ENCODE peak calls at places on chromosomes 7 and 10, in six cellular contexts. Y is adipocyte; G is Right ventricle myocardium superior; A is HTR-8/SVneo; C is activated CD4-positive, alpha-beta T cell treated with anti-CD3 and anti-CD28 coated beads for 48 hours; K is GM04504. H is an unnamed sample.

GRCh38 chr10:34808789-34809745 is 6.0 kb downstream of the PARD3 start:
- DNase-seq in Y (peak; percentile 69), G (peak; percentile 56), A (no peak), C (no peak), K (no peak), H (peak; percentile 70)

GRCh38 chr7:39421661-39422060 is 144.5 kb upstream of the YAE1 start:
- DNase-seq in Y (no peak), G (no peak), A (no peak), C (no peak), K (no peak), H (no peak)

GRCh38 chr7:39688611-39689485 is 65.5 kb downstream of the RALA start:
- DNase-seq in Y (no peak), G (no peak), A (no peak), C (no peak), K (no peak), H (no peak)

GRCh38 chr7:157515342-157516041 is 178.7 kb downstream of the DNAJB6 start:
- DNase-seq in Y (no peak), G (no peak), A (no peak), C (no peak), K (no peak), H (no peak)

GRCh38 chr10:77230194-77230593 is 407.4 kb downstream of the KCNMA1 start:
- DNase-seq in Y (peak; percentile 70), G (no peak), A (no peak), C (no peak), K (no peak), H (no peak)

GRCh38 chr10:128578766-128579165 is 452.5 kb upstream of the MKI67 start:
- DNase-seq in Y (no peak), G (no peak), A (no peak), C (no peak), K (no peak), H (no peak)

GRCh38 chr7:123727071-123727837 is 21.5 kb downstream of the WASL start:
- DNase-seq in Y (peak; percentile 92), G (no peak), A (no peak), C (no peak), K (peak; percentile 53), H (no peak)

GRCh38 chr7:45976485-45976856 is 55.4 kb upstream of the IGFBP3 start:
- DNase-seq in Y (no peak), G (no peak), A (no peak), C (no peak), K (no peak), H (no peak)

GRCh38 chr10:86254526-86255174 is 111.9 kb downstream of the GRID1 start:
- DNase-seq in Y (no peak), G (no peak), A (no peak), C (no peak), K (no peak), H (peak; percentile 85)

GRCh38 chr7:55245271-55245723 is 119.8 kb upstream of the LANCL2 start:
- DNase-seq in Y (peak; percentile 70), G (no peak), A (peak; percentile 35), C (no peak), K (peak; percentile 60), H (no peak)

GRCh38 chr10:98459385-98459784 is 12.7 kb upstream of the HPS1 start:
- DNase-seq in Y (no peak), G (no peak), A (no peak), C (no peak), K (no peak), H (no peak)

GRCh38 chr10:97640868-97641811 is 669 bp downstream of the PI4K2A start:
- DNase-seq in Y (peak; percentile 70), G (peak; percentile 46), A (no peak), C (peak; percentile 35), K (peak; percentile 44), H (no peak)

GRCh38 chr10:129646921-129647320 is 179.9 kb downstream of the MGMT start:
- DNase-seq in Y (no peak), G (no peak), A (no peak), C (no peak), K (no peak), H (no peak)

GRCh38 chr7:66731986-66732385 is 8.5 kb upstream of the RABGEF1 start:
- DNase-seq in Y (no peak), G (no peak), A (no peak), C (no peak), K (no peak), H (no peak)

GRCh38 chr10:115969591-115969990 is 303.4 kb downstream of the GFRA1 start:
- DNase-seq in Y (no peak), G (no peak), A (no peak), C (no peak), K (no peak), H (no peak)

GRCh38 chr10:95266674-95267095 is 24.1 kb downstream of the PDLIM1 start:
- DNase-seq in Y (peak; percentile 70), G (no peak), A (peak; percentile 48), C (no peak), K (peak; percentile 83), H (no peak)

GRCh38 chr10:60646966-60647796 is 131.1 kb upstream of the CDK1 start:
- DNase-seq in Y (peak; percentile 84), G (no peak), A (peak; percentile 21), C (peak; percentile 49), K (peak; percentile 28), H (peak; percentile 41)

GRCh38 chr10:26269754-26270153 is 53.2 kb downstream of the GAD2 start:
- DNase-seq in Y (no peak), G (no peak), A (peak; percentile 28), C (no peak), K (no peak), H (no peak)

GRCh38 chr10:52229271-52229931 is 84.7 kb upstream of the DKK1 start:
- DNase-seq in Y (no peak), G (no peak), A (no peak), C (no peak), K (no peak), H (no peak)

GRCh38 chr10:45464958-45465567 is 91.0 kb downstream of the ALOX5 start:
- DNase-seq in Y (peak; percentile 83), G (peak; percentile 83), A (peak; percentile 85), C (peak; percentile 84), K (peak; percentile 31), H (peak; percentile 11)

GRCh38 chr10:43106256-43107091 is 29.6 kb downstream of the RET start:
- DNase-seq in Y (no peak), G (no peak), A (no peak), C (no peak), K (no peak), H (no peak)

GRCh38 chr10:78199759-78200158 is 166.1 kb downstream of the RPS24 start:
- DNase-seq in Y (no peak), G (no peak), A (no peak), C (no peak), K (no peak), H (peak; percentile 51)

GRCh38 chr7:101828308-101829020 is 11.0 kb downstream of the CUX1 start:
- DNase-seq in Y (no peak), G (no peak), A (no peak), C (no peak), K (no peak), H (no peak)

GRCh38 chr10:127937915-127938440 is 31.1 kb downstream of the PTPRE start:
- DNase-seq in Y (no peak), G (no peak), A (no peak), C (no peak), K (no peak), H (no peak)

GRCh38 chr7:111363099-111363498 is 199.2 kb downstream of the IMMP2L start:
- DNase-seq in Y (peak; percentile 64), G (no peak), A (no peak), C (no peak), K (no peak), H (no peak)

H was measured in NCI-H345.